ENCODE peak calls at places on chromosome 12, in nine cellular contexts. One of them, this sample, is unnamed.

GRCh38 chr12:3014641-3015040 is 55.4 kb downstream of the TEAD4 start:
- DNase-seq in NB4: no peak
- DNase-seq in gastrocnemius medialis: no peak
- DNase-seq in stomach: no peak
- DNase-seq in lower leg skin: no peak
- DNase-seq in A549: no peak
- DNase-seq in erythroblast: no peak
- DNase-seq in K562: no peak
- DNase-seq in IMR-90: no peak
- DNase-seq in this sample: no peak

GRCh38 chr12:108847705-108848104 is 9.7 kb downstream of the SSH1 start:
- DNase-seq in stomach: no peak
- DNase-seq in A549: no peak
- DNase-seq in gastrocnemius medialis: no peak
- DNase-seq in lower leg skin: no peak
- DNase-seq in NB4: no peak
- DNase-seq in erythroblast: no peak
- DNase-seq in IMR-90: no peak
- DNase-seq in K562: no peak
- DNase-seq in this sample: no peak

GRCh38 chr12:88958153-88958552 is 377.9 kb upstream of the KITLG start:
- DNase-seq in IMR-90: no peak
- DNase-seq in lower leg skin: no peak
- DNase-seq in K562: no peak
- DNase-seq in erythroblast: no peak
- DNase-seq in stomach: no peak
- DNase-seq in A549: no peak
- DNase-seq in NB4: no peak
- DNase-seq in gastrocnemius medialis: no peak
- DNase-seq in this sample: no peak

GRCh38 chr12:50613463-50613862 is 108.7 kb downstream of the DIP2B start:
- DNase-seq in gastrocnemius medialis: no peak
- DNase-seq in A549: no peak
- DNase-seq in erythroblast: no peak
- DNase-seq in NB4: no peak
- DNase-seq in IMR-90: no peak
- DNase-seq in K562: no peak
- DNase-seq in lower leg skin: no peak
- DNase-seq in stomach: no peak
- DNase-seq in this sample: no peak

GRCh38 chr12:71299541-71300376 is 139.8 kb upstream of the LGR5 start:
- DNase-seq in gastrocnemius medialis: no peak
- DNase-seq in K562: peak
- DNase-seq in IMR-90: no peak
- DNase-seq in lower leg skin: no peak
- DNase-seq in A549: no peak
- DNase-seq in NB4: no peak
- DNase-seq in stomach: no peak
- DNase-seq in erythroblast: peak
- DNase-seq in this sample: no peak

GRCh38 chr12:78866518-78866917 is 1.9 kb downstream of the SYT1 start:
- DNase-seq in A549: no peak
- DNase-seq in IMR-90: no peak
- DNase-seq in NB4: no peak
- DNase-seq in gastrocnemius medialis: no peak
- DNase-seq in stomach: no peak
- DNase-seq in lower leg skin: no peak
- DNase-seq in erythroblast: no peak
- DNase-seq in K562: no peak
- DNase-seq in this sample: no peak

GRCh38 chr12:82650627-82651337 is 35.9 kb upstream of the TMTC2 start:
- DNase-seq in stomach: peak
- DNase-seq in A549: peak
- DNase-seq in IMR-90: no peak
- DNase-seq in gastrocnemius medialis: no peak
- DNase-seq in erythroblast: no peak
- DNase-seq in NB4: peak
- DNase-seq in K562: peak
- DNase-seq in lower leg skin: no peak
- DNase-seq in this sample: peak

GRCh38 chr12:123614531-123614930 is 12.6 kb downstream of the DDX55 start:
- DNase-seq in stomach: no peak
- DNase-seq in NB4: no peak
- DNase-seq in gastrocnemius medialis: no peak
- DNase-seq in K562: no peak
- DNase-seq in IMR-90: peak
- DNase-seq in A549: no peak
- DNase-seq in lower leg skin: no peak
- DNase-seq in erythroblast: no peak
- DNase-seq in this sample: peak

GRCh38 chr12:19130224-19131019 is 889 bp downstream of the PLEKHA5 start:
- DNase-seq in lower leg skin: peak
- DNase-seq in NB4: peak
- DNase-seq in A549: peak
- DNase-seq in K562: peak
- DNase-seq in erythroblast: peak
- DNase-seq in gastrocnemius medialis: no peak
- DNase-seq in stomach: peak
- DNase-seq in IMR-90: no peak
- DNase-seq in this sample: peak

GRCh38 chr12:69688021-69688420 is 11.1 kb downstream of the BEST3 start:
- DNase-seq in stomach: no peak
- DNase-seq in erythroblast: peak
- DNase-seq in K562: no peak
- DNase-seq in NB4: no peak
- DNase-seq in gastrocnemius medialis: no peak
- DNase-seq in A549: no peak
- DNase-seq in lower leg skin: no peak
- DNase-seq in IMR-90: peak
- DNase-seq in this sample: no peak

GRCh38 chr12:63362801-63363200 is 211.8 kb upstream of the AVPR1A start:
- DNase-seq in lower leg skin: no peak
- DNase-seq in A549: no peak
- DNase-seq in erythroblast: no peak
- DNase-seq in NB4: no peak
- DNase-seq in K562: no peak
- DNase-seq in stomach: no peak
- DNase-seq in IMR-90: no peak
- DNase-seq in gastrocnemius medialis: no peak
- DNase-seq in this sample: no peak

DNA sequence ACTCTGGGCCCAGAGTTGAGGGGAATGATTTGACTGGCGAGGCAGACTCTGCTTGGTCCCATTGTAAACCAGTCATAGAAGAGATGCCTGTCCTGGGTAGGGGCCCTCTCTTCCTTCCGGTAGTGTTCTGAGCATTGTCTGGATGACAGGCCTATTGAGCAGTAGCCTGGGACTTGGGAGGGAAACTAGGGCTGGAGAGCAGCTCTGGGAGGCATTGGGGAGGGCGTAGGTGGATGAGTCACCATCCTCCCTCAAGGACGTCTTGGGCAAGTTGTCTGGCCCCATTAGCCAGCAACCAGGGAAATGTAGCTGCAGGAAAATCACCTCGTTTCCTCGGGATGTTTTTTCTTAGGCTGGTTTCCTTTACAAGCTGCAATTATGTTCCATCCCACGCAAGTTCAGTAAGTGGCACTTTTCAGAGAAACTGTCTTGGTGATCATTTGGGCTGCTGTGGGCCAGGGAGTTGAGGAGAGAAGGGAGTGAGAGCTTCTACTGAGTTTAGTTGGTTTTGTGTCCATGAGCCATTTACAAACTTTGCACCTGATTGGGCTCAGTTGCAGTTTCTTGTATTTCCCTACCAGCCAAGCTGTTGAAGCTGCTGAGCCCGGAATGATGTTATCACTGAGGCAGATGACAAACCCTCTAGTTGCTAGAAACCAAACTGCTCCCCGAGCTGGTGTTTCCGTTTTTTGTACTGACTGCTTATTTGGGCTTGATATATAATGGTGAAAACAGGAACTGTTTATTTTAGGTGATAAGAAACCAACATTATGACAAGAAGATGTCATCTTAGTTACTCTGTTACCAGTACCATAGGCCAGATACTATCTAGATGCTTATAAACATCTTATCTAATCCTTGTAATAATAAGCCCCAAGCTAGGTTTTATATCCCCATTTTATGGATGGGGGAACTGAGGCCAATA is 147.6 kb downstream of the CHST11 start:
- DNase-seq in gastrocnemius medialis: peak
- DNase-seq in lower leg skin: peak
- DNase-seq in IMR-90: peak
- DNase-seq in A549: peak
- DNase-seq in K562: peak
- DNase-seq in erythroblast: peak
- DNase-seq in stomach: peak
- DNase-seq in NB4: peak
- DNase-seq in this sample: peak
- TF ChIP-seq POLR2A in gastrocnemius medialis: no peak
- TF ChIP-seq POLR2A in lower leg skin: no peak
- TF ChIP-seq POLR2A in IMR-90: no peak
- TF ChIP-seq POLR2A in A549: no peak
- TF ChIP-seq POLR2A in K562: no peak
- TF ChIP-seq POLR2A in erythroblast: no peak
- TF ChIP-seq POLR2A in stomach: no peak
- TF ChIP-seq POLR2A in NB4: no peak
- TF ChIP-seq POLR2A in this sample: no peak

DNA sequence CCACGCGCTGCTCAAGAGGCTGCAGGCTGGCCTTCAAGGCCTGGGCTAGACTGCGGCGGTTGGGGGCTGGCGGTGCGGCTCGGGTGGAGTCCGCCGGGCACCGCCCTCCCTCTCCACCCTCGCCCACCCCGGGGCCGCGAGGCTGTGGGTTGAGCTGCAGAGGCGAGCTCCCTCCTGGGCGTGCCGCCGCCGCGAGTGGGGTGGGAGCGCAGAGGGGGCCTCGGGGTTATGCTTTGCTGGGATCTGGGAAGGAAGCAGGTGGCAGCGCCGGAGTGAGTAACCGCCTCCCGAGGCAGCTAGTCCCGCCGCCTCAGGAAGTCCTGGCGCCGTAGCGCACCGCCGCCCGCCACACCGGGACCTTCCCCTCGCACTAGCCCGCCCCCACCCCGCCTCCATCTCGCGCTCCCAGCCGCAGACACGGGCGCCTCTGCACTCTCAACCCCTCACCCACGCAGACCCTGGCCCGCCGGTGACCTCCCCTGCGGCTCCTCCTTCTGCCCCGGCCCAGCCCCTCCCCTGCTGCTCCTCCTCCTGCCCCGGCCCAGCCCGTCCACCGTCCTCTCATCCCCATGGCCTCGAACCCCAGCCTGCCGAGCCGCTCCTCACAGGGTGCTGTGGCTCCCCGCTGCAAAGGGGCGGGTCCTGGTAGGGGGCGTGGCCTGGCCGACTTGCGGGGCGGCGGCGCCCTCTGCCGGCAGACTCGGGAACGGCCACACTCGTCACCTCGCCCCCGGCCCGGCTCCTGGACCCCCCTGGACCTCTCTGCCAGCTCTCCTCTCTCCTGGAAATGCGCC is 16.6 kb downstream of the TAMALIN start:
- DNase-seq in lower leg skin: peak
- DNase-seq in IMR-90: peak
- DNase-seq in NB4: peak
- DNase-seq in K562: peak
- DNase-seq in gastrocnemius medialis: peak
- DNase-seq in A549: peak
- DNase-seq in stomach: peak
- DNase-seq in erythroblast: peak
- DNase-seq in this sample: peak
- TF ChIP-seq POLR2A in lower leg skin: no peak
- TF ChIP-seq POLR2A in IMR-90: no peak
- TF ChIP-seq POLR2A in NB4: no peak
- TF ChIP-seq POLR2A in K562: no peak
- TF ChIP-seq POLR2A in gastrocnemius medialis: no peak
- TF ChIP-seq POLR2A in A549: peak
- TF ChIP-seq POLR2A in stomach: no peak
- TF ChIP-seq POLR2A in erythroblast: no peak
- TF ChIP-seq POLR2A in this sample: peak

GRCh38 chr12:1527789-1528188 is 66.6 kb downstream of the FBXL14 start:
- DNase-seq in NB4: peak
- DNase-seq in A549: no peak
- DNase-seq in stomach: no peak
- DNase-seq in IMR-90: peak
- DNase-seq in K562: no peak
- DNase-seq in lower leg skin: peak
- DNase-seq in erythroblast: no peak
- DNase-seq in gastrocnemius medialis: no peak
- DNase-seq in this sample: peak

GRCh38 chr12:1523046-1523445 is 71.3 kb downstream of the FBXL14 start:
- DNase-seq in NB4: no peak
- DNase-seq in lower leg skin: no peak
- DNase-seq in gastrocnemius medialis: no peak
- DNase-seq in A549: no peak
- DNase-seq in IMR-90: no peak
- DNase-seq in erythroblast: no peak
- DNase-seq in stomach: no peak
- DNase-seq in K562: no peak
- DNase-seq in this sample: no peak

GRCh38 chr12:1519642-1520041 is 74.7 kb downstream of the FBXL14 start:
- DNase-seq in NB4: no peak
- DNase-seq in IMR-90: no peak
- DNase-seq in gastrocnemius medialis: no peak
- DNase-seq in stomach: no peak
- DNase-seq in A549: no peak
- DNase-seq in lower leg skin: peak
- DNase-seq in K562: no peak
- DNase-seq in erythroblast: no peak
- DNase-seq in this sample: no peak

GRCh38 chr12:1525858-1526257 is 68.5 kb downstream of the FBXL14 start:
- DNase-seq in K562: no peak
- DNase-seq in erythroblast: no peak
- DNase-seq in A549: no peak
- DNase-seq in lower leg skin: peak
- DNase-seq in NB4: peak
- DNase-seq in stomach: no peak
- DNase-seq in IMR-90: no peak
- DNase-seq in gastrocnemius medialis: no peak
- DNase-seq in this sample: no peak

DNA sequence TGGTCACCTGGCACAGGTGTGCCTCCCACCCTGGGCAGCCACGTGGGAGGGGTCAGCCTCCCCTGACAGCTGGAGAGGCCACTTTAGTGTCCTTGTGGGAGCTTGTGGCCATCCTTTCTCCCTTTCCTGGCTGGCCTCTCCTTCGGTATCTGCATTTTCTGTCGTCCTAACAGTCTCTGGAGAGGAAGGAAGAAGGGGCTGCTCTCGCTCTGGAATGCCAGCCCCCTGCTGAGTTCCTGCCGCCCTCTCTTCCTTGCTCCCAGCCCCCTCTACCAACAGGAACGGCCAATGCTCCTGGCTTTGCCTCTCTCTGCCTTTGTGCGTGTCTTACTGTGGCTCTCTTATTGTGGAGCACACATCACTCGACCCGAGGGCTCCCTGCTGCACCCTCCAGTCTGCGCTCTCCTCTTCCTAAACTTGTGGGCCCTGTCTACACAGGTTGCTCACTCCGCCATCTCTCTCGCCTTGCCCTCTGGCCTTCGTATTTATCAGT is 70.8 kb downstream of the FBXL14 start:
- DNase-seq in erythroblast: no peak
- DNase-seq in A549: no peak
- DNase-seq in gastrocnemius medialis: no peak
- DNase-seq in IMR-90: no peak
- DNase-seq in K562: no peak
- DNase-seq in NB4: no peak
- DNase-seq in stomach: no peak
- DNase-seq in lower leg skin: peak
- DNase-seq in this sample: no peak
- TF ChIP-seq POLR2A in erythroblast: no peak
- TF ChIP-seq POLR2A in A549: no peak
- TF ChIP-seq POLR2A in gastrocnemius medialis: no peak
- TF ChIP-seq POLR2A in IMR-90: no peak
- TF ChIP-seq POLR2A in K562: no peak
- TF ChIP-seq POLR2A in NB4: no peak
- TF ChIP-seq POLR2A in stomach: no peak
- TF ChIP-seq POLR2A in lower leg skin: no peak
- TF ChIP-seq POLR2A in this sample: no peak

GRCh38 chr12:112409064-112409905 is at the start of gene RPL6:
- DNase-seq in erythroblast: peak
- DNase-seq in A549: peak
- DNase-seq in K562: peak
- DNase-seq in IMR-90: peak
- DNase-seq in lower leg skin: peak
- DNase-seq in NB4: peak
- DNase-seq in gastrocnemius medialis: peak
- DNase-seq in stomach: peak
- DNase-seq in this sample: peak
- TF ChIP-seq POLR2A in erythroblast: peak
- TF ChIP-seq POLR2A in A549: peak
- TF ChIP-seq POLR2A in K562: peak
- TF ChIP-seq POLR2A in IMR-90: peak
- TF ChIP-seq POLR2A in lower leg skin: peak
- TF ChIP-seq POLR2A in NB4: peak
- TF ChIP-seq POLR2A in gastrocnemius medialis: peak
- TF ChIP-seq POLR2A in stomach: no peak
- TF ChIP-seq POLR2A in this sample: peak